ENCODE peak calls at places on chromosome 15, in seven cellular contexts. F, S, P, C, U, N and E are unnamed samples.

GRCh38 chr15:101361418-101361817 is 66.4 kb upstream of the SNRPA1 start:
- DNase-seq in P (no peak), S (no peak), F (no peak), N (no peak), C (no peak), U (no peak), E (no peak)

GRCh38 chr15:71189723-71190122 is 74.5 kb downstream of the THSD4 start:
- DNase-seq in F (no peak), C (no peak), P (no peak), N (no peak), S (no peak), U (peak; percentile 20), E (no peak)

GRCh38 chr15:43509002-43509922 is 8.1 kb upstream of the MAP1A start:
- DNase-seq in P (no peak), C (no peak), N (peak; percentile 20), S (peak; percentile 47), F (no peak), U (no peak), E (no peak)

GRCh38 chr15:91928676-91929075 is 75.2 kb downstream of the SLCO3A1 start:
- DNase-seq in P (no peak), U (no peak), N (no peak), C (no peak), S (no peak), F (no peak), E (no peak)

GRCh38 chr15:48059786-48060185 is 61.0 kb upstream of the SLC24A5 start:
- DNase-seq in F (no peak), P (no peak), N (no peak), C (no peak), S (no peak), U (no peak), E (no peak)

GRCh38 chr15:49860101-49860500 is 239.3 kb downstream of the DTWD1 start:
- DNase-seq in F (no peak), N (no peak), U (no peak), S (no peak), C (no peak), P (no peak), E (no peak)

GRCh38 chr15:90167121-90167520 is 34.0 kb upstream of the SEMA4B start:
- DNase-seq in S (no peak), P (no peak), N (no peak), U (no peak), F (no peak), C (no peak), E (no peak)

GRCh38 chr15:68553994-68554715 is 24.6 kb upstream of the CORO2B start:
- DNase-seq in U (peak; percentile 94), S (peak; percentile 73), P (no peak), F (peak; percentile 54), N (peak; percentile 61), C (peak; percentile 75), E (peak; percentile 50)

GRCh38 chr15:51077565-51078153 is 17.0 kb downstream of the TNFAIP8L3 start:
- DNase-seq in S (no peak), C (peak; percentile 75), U (peak; percentile 89), N (no peak), P (peak; percentile 48), F (no peak), E (no peak)

GRCh38 chr15:78265752-78266224 is 1.4 kb downstream of the DNAJA4 start:
- DNase-seq in F (no peak), S (no peak), C (no peak), U (no peak), N (no peak), P (no peak), E (peak; percentile 47)

GRCh38 chr15:96264801-96265515 is 65.5 kb upstream of the NR2F2 start:
- DNase-seq in P (no peak), F (peak; percentile 74), N (peak; percentile 94), U (no peak), C (peak; percentile 35), S (no peak), E (peak; percentile 33)

GRCh38 chr15:28886431-28887343 is 913 bp downstream of the APBA2 start:
- DNase-seq in P (no peak), U (no peak), S (peak; percentile 79), F (no peak), C (no peak), N (no peak), E (no peak)

GRCh38 chr15:81485806-81486205 is 111.8 kb upstream of the TMC3 start:
- DNase-seq in S (no peak), P (no peak), U (no peak), F (no peak), N (no peak), C (no peak), E (no peak)

GRCh38 chr15:100759698-100760356 is 119.8 kb upstream of the ALDH1A3 start:
- DNase-seq in U (no peak), N (peak; percentile 22), P (no peak), S (peak; percentile 62), C (no peak), F (peak; percentile 51), E (no peak)

GRCh38 chr15:63061971-63062370 is 19.4 kb downstream of the TPM1 start:
- DNase-seq in U (no peak), S (no peak), P (no peak), C (no peak), F (no peak), N (no peak), E (no peak)
- TF ChIP-seq JUND in U (no peak), S (no peak), P (no peak), C (no peak), F (no peak), N (no peak), E (no peak)

GRCh38 chr15:73781038-73781925 is 28.1 kb upstream of the INSYN1 start:
- DNase-seq in U (peak; percentile 66), C (peak; percentile 60), P (no peak), F (no peak), S (no peak), N (no peak), E (no peak)

GRCh38 chr15:73786518-73786917 is 33.4 kb upstream of the INSYN1 start:
- DNase-seq in N (no peak), P (no peak), U (peak; percentile 74), F (no peak), S (no peak), C (no peak), E (no peak)

GRCh38 chr15:73777741-73778140 is 24.6 kb upstream of the INSYN1 start:
- DNase-seq in N (no peak), P (no peak), S (no peak), F (no peak), U (no peak), C (no peak), E (no peak)

GRCh38 chr15:73784299-73784698 is 31.1 kb upstream of the INSYN1 start:
- DNase-seq in C (no peak), U (no peak), P (no peak), F (no peak), S (peak; percentile 46), N (no peak), E (no peak)

DNA sequence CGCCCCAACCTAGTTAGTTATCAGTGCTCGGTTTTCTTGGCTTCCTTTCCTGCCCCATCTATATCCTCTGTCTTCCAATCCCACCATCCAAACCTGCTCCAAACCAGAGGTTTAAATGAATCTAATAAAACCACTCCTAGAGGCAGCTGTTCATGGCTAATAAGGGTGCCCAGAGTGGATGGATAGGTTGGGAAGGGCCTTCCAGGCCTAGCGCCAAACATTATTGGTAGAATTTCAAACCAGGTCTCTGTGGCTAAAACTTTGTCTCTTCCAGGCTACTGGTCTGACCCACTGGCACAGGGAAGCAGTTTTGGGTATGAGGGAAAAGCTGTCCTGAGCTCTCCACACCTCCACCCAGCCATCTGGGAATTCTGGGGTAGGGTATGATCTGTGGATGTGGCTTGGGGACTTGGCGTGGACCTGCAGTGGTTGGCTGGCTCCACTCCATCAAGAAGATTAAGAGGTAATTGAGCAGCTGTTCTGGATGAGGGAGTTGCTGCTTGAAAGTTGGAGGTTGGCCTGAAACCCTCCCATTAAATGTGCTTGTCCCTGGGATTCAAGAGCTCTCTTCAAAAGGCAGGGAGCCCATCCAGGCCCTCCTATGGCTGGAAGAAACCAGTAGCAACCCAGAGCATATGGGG is 29.3 kb upstream of the INSYN1 start:
- DNase-seq in N (no peak), U (no peak), F (no peak), S (no peak), C (no peak), P (no peak), E (no peak)
- TF ChIP-seq JUND in N (no peak), U (no peak), F (no peak), S (no peak), C (no peak), P (no peak), E (no peak)

GRCh38 chr15:45662375-45662774 is 27.5 kb downstream of the SQOR start:
- DNase-seq in P (no peak), U (peak; percentile 55), C (no peak), S (no peak), F (no peak), N (no peak), E (no peak)

GRCh38 chr15:45657769-45658545 is 23.1 kb downstream of the SQOR start:
- DNase-seq in N (no peak), C (no peak), S (no peak), F (no peak), P (no peak), U (no peak), E (no peak)

GRCh38 chr15:45665261-45665660 is 30.4 kb downstream of the SQOR start:
- DNase-seq in S (no peak), U (no peak), F (no peak), P (no peak), N (no peak), C (no peak), E (no peak)

GRCh38 chr15:45664451-45664850 is 29.6 kb downstream of the SQOR start:
- DNase-seq in U (no peak), F (no peak), C (no peak), N (no peak), P (no peak), S (no peak), E (no peak)

DNA sequence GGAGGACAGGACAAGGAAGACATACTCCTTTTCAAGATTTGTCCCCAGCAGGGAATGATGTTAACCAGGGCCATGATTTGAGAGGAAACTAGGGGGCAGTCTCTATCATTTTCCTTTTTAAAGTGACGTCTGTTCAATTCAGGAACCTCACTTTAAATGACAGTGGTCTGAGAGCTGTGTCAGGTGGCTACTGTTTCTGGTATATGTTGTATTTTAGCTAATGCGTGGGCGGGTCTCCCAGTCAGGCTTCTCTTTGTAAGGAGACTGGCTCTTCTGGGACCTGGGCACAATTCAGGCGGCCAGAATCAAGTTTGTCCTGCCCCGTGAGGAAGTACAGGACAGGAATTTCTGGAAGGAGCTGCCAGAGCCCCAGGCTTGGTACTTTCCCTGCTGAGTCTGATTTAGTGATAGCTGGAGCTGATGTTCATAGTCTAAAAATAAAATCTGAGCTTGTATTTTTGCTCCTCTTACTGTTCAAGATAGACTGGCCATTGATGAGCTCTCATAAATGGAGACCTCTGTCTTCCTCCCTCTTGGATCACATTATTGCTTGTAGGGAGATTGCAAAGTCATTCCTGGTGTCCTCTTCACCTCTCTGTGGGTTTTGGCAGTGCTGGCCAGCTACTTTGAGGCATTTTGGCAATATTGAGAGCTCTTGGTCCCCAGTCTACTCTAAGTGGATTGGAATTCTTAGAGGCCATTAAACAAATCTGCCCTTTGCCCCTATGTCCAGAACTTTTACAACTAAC is 25.6 kb downstream of the SQOR start:
- DNase-seq in U (no peak), S (no peak), F (no peak), C (no peak), P (no peak), N (no peak), E (peak; percentile 78)
- TF ChIP-seq JUND in U (no peak), S (no peak), F (no peak), C (no peak), P (no peak), N (no peak), E (peak; percentile 23)

DNA sequence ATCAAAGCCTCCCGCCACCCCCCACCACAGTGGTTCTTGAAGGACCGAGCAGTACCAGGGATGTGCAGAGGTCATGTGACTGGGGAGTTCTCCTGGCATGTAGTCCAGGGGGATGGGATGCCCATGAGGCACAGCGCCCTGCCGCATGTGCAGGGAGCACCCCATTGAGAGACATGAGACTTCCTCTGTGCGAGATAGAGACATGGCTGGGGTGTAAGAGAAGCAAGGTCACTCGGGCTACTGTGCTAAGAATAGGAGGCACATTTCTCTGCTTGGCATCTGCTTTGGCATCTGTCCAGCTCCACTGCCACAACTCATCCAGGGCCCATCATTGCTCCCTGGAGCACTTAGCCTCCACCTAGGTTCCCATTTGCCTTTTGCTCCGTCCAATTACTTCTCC is 2.4 kb upstream of the CYP1A1 start:
- DNase-seq in U (no peak), S (peak; percentile 41), P (no peak), N (no peak), C (no peak), F (no peak), E (no peak)
- TF ChIP-seq JUND in U (no peak), S (no peak), P (no peak), N (no peak), C (no peak), F (no peak), E (no peak)